ENCODE peak calls at places on chromosome 2, in six cellular contexts. S, L, A, W, J and T are unnamed samples.

GRCh38 chr2:238929242-238930081 is 81.6 kb downstream of the TWIST2 start:
- DNase-seq in J (no peak), A (no peak), L (no peak), S (no peak), W (no peak), T (no peak)

GRCh38 chr2:173555833-173556232 is 201.2 kb downstream of the CDCA7 start:
- DNase-seq in W (no peak), A (no peak), S (no peak), L (no peak), J (no peak), T (no peak)

GRCh38 chr2:25651066-25651465 is 22.3 kb downstream of the DTNB start:
- DNase-seq in L (no peak), A (no peak), S (no peak), J (no peak), W (peak; percentile 25), T (no peak)

GRCh38 chr2:42996528-42996927 is 204.1 kb upstream of the HAAO start:
- DNase-seq in A (no peak), W (no peak), L (no peak), J (no peak), S (no peak), T (no peak)

GRCh38 chr2:240946654-240947053 is 40.5 kb downstream of the CROCC2 start:
- DNase-seq in W (peak; percentile 77), L (peak; percentile 3), S (peak; percentile 3), A (no peak), J (peak; percentile 49), T (no peak)

GRCh38 chr2:240981871-240982800 is 16.3 kb upstream of the SNED1 start:
- DNase-seq in A (no peak), J (peak; percentile 33), S (peak; percentile 9), L (no peak), W (no peak), T (no peak)

GRCh38 chr2:233386382-233387041 is 32.2 kb downstream of the DGKD start:
- DNase-seq in J (no peak), W (no peak), L (no peak), A (no peak), S (no peak), T (no peak)

GRCh38 chr2:3099860-3100234 is 277.8 kb downstream of the EIPR1 start:
- DNase-seq in W (no peak), L (no peak), S (no peak), J (no peak), A (no peak), T (no peak)

GRCh38 chr2:38248246-38248645 is 128.8 kb downstream of the ATL2 start:
- DNase-seq in L (no peak), J (no peak), S (no peak), A (no peak), W (no peak), T (no peak)

GRCh38 chr2:106537711-106538275 is 50.6 kb downstream of the CD8B2 start:
- DNase-seq in S (no peak), A (no peak), J (no peak), L (no peak), W (no peak), T (peak; percentile 61)

DNA sequence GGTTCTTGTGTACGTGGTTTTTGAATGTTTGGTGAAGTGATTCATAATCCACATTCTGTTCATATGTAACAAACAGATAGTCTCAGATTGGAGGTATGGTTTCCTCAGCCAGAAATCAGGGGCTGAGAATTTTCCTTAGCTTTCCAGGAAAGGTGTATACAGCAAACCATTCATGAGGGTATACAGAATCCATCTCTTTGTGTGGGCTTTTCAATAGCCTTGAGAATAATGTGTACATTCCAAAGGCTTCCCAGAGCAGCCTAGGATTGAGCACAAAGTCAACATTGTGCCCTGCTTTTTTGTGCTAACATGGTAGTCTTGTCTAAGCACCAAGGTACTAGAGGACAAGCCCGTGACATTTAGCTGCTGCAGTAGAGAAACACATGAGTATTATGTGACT is 322.1 kb upstream of the TANK start:
- DNase-seq in S (no peak), W (no peak), J (no peak), A (no peak), L (no peak), T (no peak)
- TF ChIP-seq CTCF in S (no peak), W (no peak), J (no peak), A (no peak), L (no peak), T (no peak)

GRCh38 chr2:227366861-227367800 is 12.0 kb downstream of the TM4SF20 start:
- DNase-seq in J (no peak), W (peak; percentile 37), S (no peak), L (no peak), A (no peak), T (no peak)

GRCh38 chr2:227360351-227360750 is 18.8 kb downstream of the TM4SF20 start:
- DNase-seq in S (no peak), L (no peak), W (no peak), A (no peak), J (no peak), T (no peak)

GRCh38 chr2:227365833-227366232 is 13.3 kb downstream of the TM4SF20 start:
- DNase-seq in S (no peak), J (no peak), W (no peak), L (no peak), A (no peak), T (no peak)

GRCh38 chr2:227363756-227364155 is 15.3 kb downstream of the TM4SF20 start:
- DNase-seq in W (no peak), J (no peak), L (no peak), S (no peak), A (no peak), T (no peak)
- TF ChIP-seq CTCF in W (peak; percentile 22), J (peak; percentile 21), L (no peak), S (no peak), A (peak; percentile 21), T (peak; percentile 80)

DNA sequence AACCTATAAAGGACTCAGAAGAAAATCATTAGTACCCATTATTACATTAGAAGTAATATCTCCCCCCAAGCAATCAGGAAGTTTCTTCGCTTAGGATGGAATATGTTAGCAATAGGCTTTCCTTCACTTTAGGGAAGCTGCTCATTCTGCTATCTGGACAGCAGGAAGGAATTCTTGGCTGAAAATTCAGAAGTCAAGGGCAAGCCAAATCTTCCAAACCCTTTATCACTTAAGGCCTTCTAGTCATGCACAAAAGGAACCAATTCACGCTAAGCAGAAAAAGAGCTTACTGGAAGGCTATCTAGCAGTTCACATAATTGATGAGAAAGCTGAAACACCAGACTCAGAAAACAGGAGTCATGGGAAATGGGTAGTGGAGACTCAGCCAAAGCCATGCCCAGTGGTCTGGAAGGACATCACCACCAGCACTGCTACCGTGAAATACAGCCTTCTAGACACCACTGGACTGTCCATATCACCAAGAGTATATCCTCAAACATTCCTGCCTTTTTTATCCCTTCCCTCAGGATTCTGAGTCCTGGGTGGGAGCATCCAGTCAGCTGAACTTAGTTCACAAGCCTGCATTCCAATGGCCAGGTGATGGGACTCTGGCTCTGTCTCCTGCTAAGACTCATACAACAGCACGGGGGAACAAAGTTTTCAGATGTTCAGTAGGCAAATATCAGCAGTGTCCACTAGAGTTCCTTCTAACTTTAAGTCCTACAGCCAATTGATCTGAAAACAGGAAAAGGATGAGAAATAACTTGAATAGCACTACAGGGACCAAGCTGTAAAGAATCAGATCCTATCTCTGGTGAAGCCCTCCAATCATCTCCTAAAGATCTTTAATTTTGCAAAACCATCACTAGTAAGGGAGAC is 14.8 kb upstream of the ADAM17 start:
- DNase-seq in L (no peak), W (no peak), S (no peak), J (no peak), A (no peak), T (no peak)
- TF ChIP-seq CTCF in L (no peak), W (no peak), S (peak; percentile 1), J (no peak), A (no peak), T (no peak)

GRCh38 chr2:63192889-63193778 is 142.5 kb downstream of the OTX1 start:
- DNase-seq in L (no peak), W (no peak), S (no peak), J (no peak), A (no peak), T (no peak)

GRCh38 chr2:63186331-63186730 is 135.7 kb downstream of the OTX1 start:
- DNase-seq in A (no peak), L (no peak), S (no peak), J (no peak), W (peak; percentile 13), T (no peak)

GRCh38 chr2:63194175-63194574 is 143.5 kb downstream of the OTX1 start:
- DNase-seq in S (no peak), A (no peak), L (no peak), W (no peak), J (no peak), T (no peak)

GRCh38 chr2:63192169-63192888 is 141.7 kb downstream of the OTX1 start:
- DNase-seq in J (no peak), W (no peak), A (no peak), S (no peak), L (no peak), T (no peak)

GRCh38 chr2:63189026-63189425 is 138.4 kb downstream of the OTX1 start:
- DNase-seq in J (no peak), A (no peak), L (no peak), S (peak; percentile 73), W (peak; percentile 41), T (no peak)
- TF ChIP-seq CTCF in J (no peak), A (no peak), L (peak; percentile 55), S (peak; percentile 95), W (peak; percentile 97), T (no peak)

DNA sequence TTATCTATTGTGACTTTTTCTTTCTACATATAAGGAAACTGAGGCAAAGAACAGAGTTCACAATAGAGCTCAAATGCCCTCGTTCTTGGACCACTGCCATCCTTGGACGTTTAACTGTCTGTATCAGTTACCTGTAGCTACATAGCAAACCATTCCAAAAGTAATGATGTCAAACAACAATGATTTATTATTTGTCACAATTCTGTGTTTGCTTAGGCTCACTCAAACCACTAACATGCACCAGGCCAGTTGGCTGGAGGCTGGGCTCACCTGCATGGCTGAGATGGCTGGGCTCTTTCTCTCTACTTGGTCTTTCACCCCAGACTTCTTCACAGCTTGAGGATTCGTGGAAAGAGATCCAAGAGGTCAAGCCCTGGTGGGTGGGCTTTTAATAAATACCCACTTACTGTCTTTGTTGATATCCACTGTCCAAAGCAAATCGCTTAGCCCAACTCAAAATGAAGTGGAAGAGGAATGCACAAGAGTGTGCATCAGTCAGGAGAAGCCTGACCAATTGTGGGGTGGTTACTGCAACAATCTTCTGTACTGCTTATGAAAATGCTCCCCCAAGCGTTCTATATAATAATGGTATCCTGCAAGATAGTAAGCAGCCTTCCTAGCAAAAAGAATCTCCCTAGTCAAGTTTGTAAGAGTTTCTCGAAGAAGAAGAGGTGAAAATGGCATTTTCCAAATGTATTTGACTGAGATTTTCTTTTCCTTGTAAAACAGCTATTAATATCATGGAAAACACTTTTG is 163.5 kb upstream of the NT5C1B start:
- DNase-seq in W (no peak), J (no peak), L (no peak), S (no peak), A (no peak), T (no peak)
- TF ChIP-seq CTCF in W (no peak), J (no peak), L (no peak), S (no peak), A (no peak), T (no peak)